ENCODE peak calls at places on chromosome 16, in eight cellular contexts. Q, P, N, F, I, E, A and X are unnamed samples.

GRCh38 chr16:85733839-85734170 is 17.1 kb downstream of the C16orf74 start:
- DNase-seq in F (no peak), P (no peak), A (no peak), E (peak; percentile 47), N (no peak), Q (no peak), I (no peak), X (no peak)

GRCh38 chr16:31452631-31453106 is 6.6 kb upstream of the ARMC5 start:
- DNase-seq in A (no peak), F (no peak), I (no peak), P (no peak), N (no peak), E (no peak), Q (peak; percentile 23), X (no peak)

GRCh38 chr16:79599837-79600635 is 501 bp downstream of the MAF start:
- DNase-seq in F (peak; percentile 32), I (peak; percentile 44), P (peak; percentile 42), A (no peak), N (peak; percentile 27), Q (peak; percentile 39), E (peak; percentile 19), X (peak; percentile 50)

GRCh38 chr16:20300312-20301097 is 26.8 kb downstream of the GP2 start:
- DNase-seq in N (peak; percentile 68), Q (peak; percentile 21), E (peak; percentile 62), A (peak; percentile 46), P (peak; percentile 17), I (peak; percentile 79), F (peak; percentile 41), X (peak; percentile 67)

GRCh38 chr16:78478267-78478821 is 378.9 kb downstream of the WWOX start:
- DNase-seq in Q (no peak), E (peak; percentile 9), I (no peak), F (no peak), A (no peak), N (peak; percentile 22), P (no peak), X (no peak)

GRCh38 chr16:85754403-85754802 is 3.5 kb upstream of the C16orf74 start:
- DNase-seq in F (no peak), Q (no peak), N (no peak), I (no peak), E (no peak), P (no peak), A (no peak), X (peak; percentile 38)

GRCh38 chr16:68031951-68032350 is 8.9 kb downstream of the DUS2 start:
- DNase-seq in I (no peak), N (no peak), P (no peak), A (no peak), F (peak; percentile 26), E (no peak), Q (no peak), X (no peak)

GRCh38 chr16:19916064-19916463 is 31.4 kb upstream of the GPRC5B start:
- DNase-seq in E (no peak), P (no peak), N (no peak), F (no peak), A (no peak), Q (no peak), I (no peak), X (no peak)

GRCh38 chr16:31869511-31870201 is 4.0 kb upstream of the ZNF267 start:
- DNase-seq in A (peak; percentile 63), Q (peak; percentile 74), E (no peak), F (peak; percentile 56), P (peak; percentile 53), I (no peak), N (peak; percentile 80), X (peak; percentile 34)

GRCh38 chr16:53546988-53547391 is 44.0 kb upstream of the AKTIP start:
- DNase-seq in Q (no peak), E (peak; percentile 28), I (no peak), P (no peak), F (no peak), A (no peak), N (no peak), X (no peak)

GRCh38 chr16:10957771-10958486 is 13.6 kb downstream of the CLEC16A start:
- DNase-seq in E (no peak), A (no peak), I (no peak), Q (no peak), P (no peak), F (no peak), N (no peak), X (no peak)

GRCh38 chr16:86584726-86585721 is 6.7 kb downstream of the FOXL1 start:
- DNase-seq in E (no peak), P (no peak), A (no peak), I (no peak), F (no peak), Q (no peak), N (no peak), X (no peak)

GRCh38 chr16:3980311-3981111 is 100.0 kb upstream of the CREBBP start:
- DNase-seq in E (no peak), I (no peak), P (no peak), F (no peak), Q (no peak), N (no peak), A (no peak), X (no peak)

GRCh38 chr16:64008131-64008530 is 1113.7 kb downstream of the CDH11 start:
- DNase-seq in I (no peak), F (no peak), N (no peak), E (no peak), A (no peak), Q (no peak), P (no peak), X (no peak)

GRCh38 chr16:87487361-87487924 is 5.4 kb downstream of the ZCCHC14 start:
- DNase-seq in P (no peak), Q (peak; percentile 68), E (no peak), A (no peak), F (peak; percentile 90), N (no peak), I (peak; percentile 81), X (no peak)

GRCh38 chr16:27511657-27512056 is 38.1 kb downstream of the GTF3C1 start:
- DNase-seq in I (no peak), Q (no peak), E (no peak), F (no peak), A (no peak), N (no peak), P (peak; percentile 67), X (no peak)
- TF ChIP-seq CTCF in I (no peak), Q (no peak), E (no peak), F (no peak), A (no peak), N (no peak), P (no peak), X (no peak)

DNA sequence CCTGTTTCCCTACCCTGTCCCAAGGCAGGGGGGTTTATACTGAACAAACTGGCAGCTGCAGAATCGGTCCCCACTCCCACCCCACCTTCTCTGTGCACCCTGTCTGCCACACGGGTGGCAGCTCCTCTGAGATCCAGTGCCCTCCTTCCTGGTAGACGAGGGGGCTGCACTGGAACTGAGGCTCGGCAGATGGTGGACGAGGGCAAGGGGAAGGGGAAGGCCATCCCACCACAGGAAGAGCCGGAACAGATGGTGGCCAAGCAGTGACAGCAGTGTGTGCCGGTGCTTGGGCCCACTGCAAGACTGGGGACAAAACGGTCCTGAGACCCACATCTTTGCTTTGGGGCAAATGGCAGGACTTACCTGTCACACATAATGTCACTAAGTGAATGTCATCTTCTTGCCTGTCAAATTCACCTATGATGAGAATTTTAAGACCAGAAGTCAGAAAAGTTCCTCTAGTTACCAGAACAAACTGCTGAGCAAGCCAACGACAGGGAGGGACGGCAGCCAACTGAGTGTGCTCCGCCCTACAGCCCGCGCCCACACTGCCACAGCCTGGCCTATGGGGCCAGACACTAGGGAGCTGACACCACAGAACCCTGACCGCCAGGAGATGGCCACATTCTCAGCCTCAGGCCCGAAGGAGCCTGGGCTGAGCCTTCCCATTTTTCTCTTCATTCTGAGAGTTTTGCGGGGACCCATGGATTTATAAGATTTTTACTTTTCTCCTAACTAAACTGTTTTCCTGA is 14.4 kb downstream of the NTAN1 start:
- DNase-seq in A (no peak), Q (peak; percentile 87), F (peak; percentile 78), E (no peak), N (no peak), I (no peak), P (peak; percentile 75), X (no peak)
- TF ChIP-seq CTCF in A (no peak), Q (peak; percentile 32), F (no peak), E (no peak), N (no peak), I (no peak), P (no peak), X (no peak)

GRCh38 chr16:75096730-75097129 is 19.9 kb downstream of the LDHD start:
- DNase-seq in P (no peak), A (no peak), F (peak; percentile 50), E (peak; percentile 66), N (no peak), I (peak; percentile 70), Q (no peak), X (no peak)
- TF ChIP-seq CTCF in P (no peak), A (no peak), F (no peak), E (no peak), N (no peak), I (no peak), Q (no peak), X (no peak)

DNA sequence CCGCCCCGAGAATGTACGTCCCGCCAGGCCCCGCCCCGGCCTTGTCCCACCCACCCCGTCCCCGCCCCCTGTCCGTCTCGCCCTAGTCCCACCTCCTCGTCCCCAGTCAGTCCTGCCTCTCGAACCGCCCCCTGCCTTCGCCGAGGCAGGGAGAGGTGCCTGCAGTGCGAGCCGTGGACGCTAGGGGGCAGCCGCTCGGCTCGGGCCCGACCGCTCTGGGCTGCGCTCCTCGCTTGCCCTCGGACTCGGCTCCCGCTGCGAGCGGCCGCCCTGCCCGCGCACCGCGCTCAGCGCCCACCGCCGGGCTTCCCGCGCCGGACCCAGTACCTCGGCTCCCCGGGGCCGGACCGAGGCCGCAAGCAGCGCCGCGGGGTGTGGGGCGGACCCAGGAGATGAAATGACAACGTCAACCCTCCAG is at the start of gene VPS4A:
- DNase-seq in P (peak; percentile 96), F (peak; percentile 97), Q (peak; percentile 96), N (peak; percentile 95), E (peak; percentile 80), A (peak; percentile 89), I (peak; percentile 99), X (peak; percentile 99)
- TF ChIP-seq CTCF in P (peak; percentile 89), F (peak; percentile 84), Q (peak; percentile 98), N (peak; percentile 63), E (peak; percentile 75), A (peak; percentile 81), I (peak; percentile 92), X (peak; percentile 100)

DNA sequence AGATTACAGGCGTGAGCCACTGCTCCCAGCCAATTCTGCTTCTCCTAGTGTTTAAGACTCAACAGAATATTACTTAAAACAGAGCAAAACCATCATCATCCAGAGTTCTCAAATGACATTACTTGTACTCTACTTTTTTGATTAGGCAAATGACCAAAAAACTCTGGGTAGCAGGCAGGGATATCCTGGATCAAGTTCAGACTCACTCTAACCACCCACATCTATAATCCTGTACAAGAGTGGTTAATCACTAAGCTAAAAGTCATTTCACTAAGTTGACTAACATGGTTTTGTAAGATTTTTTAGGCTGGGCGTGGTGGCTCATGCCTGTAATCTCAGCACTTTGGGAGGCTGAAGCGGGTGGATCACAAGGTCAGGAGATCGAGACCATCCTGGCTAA is 6.8 kb downstream of the NAE1 start:
- DNase-seq in N (no peak), P (no peak), I (no peak), E (no peak), F (no peak), Q (no peak), A (no peak), X (no peak)
- TF ChIP-seq CTCF in N (no peak), P (no peak), I (no peak), E (no peak), F (no peak), Q (no peak), A (no peak), X (no peak)